ENCODE peak calls at places on chromosome 15, in eight cellular contexts. One of them, this sample, is unnamed.

GRCh38 chr15:47188766-47189507 is 528.4 kb upstream of the SEMA6D start:
- DNase-seq in GF-D8: no peak
- DNase-seq in naive thymus-derived CD8-positive, alpha-beta T cell: no peak
- DNase-seq in sigmoid colon: no peak
- DNase-seq in NCI-H2081 treated with DMSO at 0.1 percent for 48 hours: no peak
- DNase-seq in AG04449: no peak
- DNase-seq in non-pigmented ciliary epithelial cell: no peak
- DNase-seq in AG20443: no peak
- DNase-seq in this sample: no peak

GRCh38 chr15:100043732-100044131 is 298.0 kb downstream of the ADAMTS17 start:
- DNase-seq in non-pigmented ciliary epithelial cell: no peak
- DNase-seq in AG04449: no peak
- DNase-seq in GF-D8: no peak
- DNase-seq in sigmoid colon: no peak
- DNase-seq in NCI-H2081 treated with DMSO at 0.1 percent for 48 hours: no peak
- DNase-seq in naive thymus-derived CD8-positive, alpha-beta T cell: no peak
- DNase-seq in AG20443: no peak
- DNase-seq in this sample: no peak

GRCh38 chr15:40108061-40108854 is 421 bp downstream of the BMF start:
- DNase-seq in AG04449: no peak
- DNase-seq in non-pigmented ciliary epithelial cell: no peak
- DNase-seq in naive thymus-derived CD8-positive, alpha-beta T cell: no peak
- DNase-seq in GF-D8: no peak
- DNase-seq in AG20443: peak
- DNase-seq in sigmoid colon: peak
- DNase-seq in NCI-H2081 treated with DMSO at 0.1 percent for 48 hours: no peak
- DNase-seq in this sample: no peak

GRCh38 chr15:74050127-74050526 is 32.2 kb downstream of the GOLGA6A start:
- DNase-seq in NCI-H2081 treated with DMSO at 0.1 percent for 48 hours: no peak
- DNase-seq in non-pigmented ciliary epithelial cell: no peak
- DNase-seq in sigmoid colon: no peak
- DNase-seq in naive thymus-derived CD8-positive, alpha-beta T cell: no peak
- DNase-seq in GF-D8: no peak
- DNase-seq in AG04449: no peak
- DNase-seq in AG20443: no peak
- DNase-seq in this sample: no peak

GRCh38 chr15:91055548-91056331 is 33.3 kb upstream of the VPS33B start:
- DNase-seq in naive thymus-derived CD8-positive, alpha-beta T cell: no peak
- DNase-seq in NCI-H2081 treated with DMSO at 0.1 percent for 48 hours: peak
- DNase-seq in sigmoid colon: peak
- DNase-seq in AG04449: no peak
- DNase-seq in GF-D8: peak
- DNase-seq in non-pigmented ciliary epithelial cell: no peak
- DNase-seq in AG20443: peak
- DNase-seq in this sample: peak

GRCh38 chr15:99123706-99124451 is 19.0 kb downstream of the SYNM start:
- DNase-seq in GF-D8: no peak
- DNase-seq in sigmoid colon: peak
- DNase-seq in non-pigmented ciliary epithelial cell: peak
- DNase-seq in AG04449: peak
- DNase-seq in AG20443: peak
- DNase-seq in naive thymus-derived CD8-positive, alpha-beta T cell: no peak
- DNase-seq in NCI-H2081 treated with DMSO at 0.1 percent for 48 hours: peak
- DNase-seq in this sample: peak

GRCh38 chr15:59622289-59622688 is 10.7 kb downstream of the GCNT3 start:
- DNase-seq in naive thymus-derived CD8-positive, alpha-beta T cell: no peak
- DNase-seq in non-pigmented ciliary epithelial cell: peak
- DNase-seq in sigmoid colon: no peak
- DNase-seq in GF-D8: no peak
- DNase-seq in NCI-H2081 treated with DMSO at 0.1 percent for 48 hours: no peak
- DNase-seq in AG20443: peak
- DNase-seq in AG04449: no peak
- DNase-seq in this sample: no peak

GRCh38 chr15:64090527-64090926 is 3.1 kb downstream of the CIAO2A start:
- DNase-seq in AG20443: no peak
- DNase-seq in AG04449: no peak
- DNase-seq in NCI-H2081 treated with DMSO at 0.1 percent for 48 hours: no peak
- DNase-seq in sigmoid colon: no peak
- DNase-seq in GF-D8: no peak
- DNase-seq in non-pigmented ciliary epithelial cell: no peak
- DNase-seq in naive thymus-derived CD8-positive, alpha-beta T cell: no peak
- DNase-seq in this sample: no peak

GRCh38 chr15:77409259-77410156 is 10.4 kb downstream of the PEAK1 start:
- DNase-seq in NCI-H2081 treated with DMSO at 0.1 percent for 48 hours: no peak
- DNase-seq in AG20443: no peak
- DNase-seq in GF-D8: peak
- DNase-seq in naive thymus-derived CD8-positive, alpha-beta T cell: no peak
- DNase-seq in sigmoid colon: no peak
- DNase-seq in AG04449: no peak
- DNase-seq in non-pigmented ciliary epithelial cell: no peak
- DNase-seq in this sample: no peak

This sample was measured in epithelial cell of proximal tubule.